ENCODE peak calls at places on chromosomes 2 and 18, in nine cellular contexts. C is endothelial cell; Z is occipital lobe; Y is stimulated activated CD4-positive, alpha-beta T cell treated with anti-CD3 and anti-CD28 coated beads, Interleukin-1b, Interleukin-23, amount 100 ng/mL, for 24 hours; E is CD4-positive, CD25-positive, alpha-beta regulatory T cell; S is NCI-H510A treated with DMSO at 0.1 percent for 48 hours; K is NCI-H2227 treated with DMSO at 0.1 percent for 48 hours; O is stimulated activated CD8-positive, alpha-beta memory T cell treated with anti-CD3 and anti-CD28 coated beads, Interleukin-15, amount 100 ng/mL, for 1 hour; G is ACHN. H is an unnamed sample.
A peak's percentile ranks its signal among the peaks of the same experiment; 100 is the strongest.

GRCh38 chr2:69789762-69790600 is 39.5 kb upstream of the GMCL1 start:
- DNase-seq in C (no peak), Z (no peak), Y (no peak), E (no peak), S (no peak), K (no peak), O (no peak), G (no peak), H (no peak)

GRCh38 chr2:43024515-43024962 is 201.9 kb downstream of the ZFP36L2 start:
- DNase-seq in C (peak; percentile 78), Z (peak; percentile 31), Y (peak; percentile 7), E (no peak), S (peak; percentile 3), K (no peak), O (no peak), G (peak; percentile 64), H (peak; percentile 91)

GRCh38 chr2:222499226-222499625 is 74.9 kb downstream of the SGPP2 start:
- DNase-seq in C (no peak), Z (no peak), Y (no peak), E (no peak), S (no peak), K (peak; percentile 43), O (no peak), G (no peak), H (no peak)

GRCh38 chr2:150475479-150476212 is 11.8 kb downstream of the RND3 start:
- DNase-seq in C (no peak), Z (no peak), Y (no peak), E (no peak), S (no peak), K (no peak), O (no peak), G (no peak), H (no peak)

GRCh38 chr18:36770315-36770946 is 58.4 kb downstream of the TPGS2 start:
- DNase-seq in C (no peak), Z (no peak), Y (no peak), E (no peak), S (no peak), K (no peak), O (no peak), G (no peak), H (no peak)

GRCh38 chr2:228731517-228731916 is 539.6 kb downstream of the PID1 start:
- DNase-seq in C (no peak), Z (no peak), Y (no peak), E (no peak), S (no peak), K (no peak), O (no peak), G (peak; percentile 79), H (no peak)

GRCh38 chr2:159506764-159507406 is 109.5 kb downstream of the BAZ2B start:
- DNase-seq in C (no peak), Z (no peak), Y (no peak), E (no peak), S (no peak), K (no peak), O (no peak), G (peak; percentile 57), H (no peak)

GRCh38 chr2:230985519-230986231 is 10.2 kb upstream of the SPATA3 start:
- DNase-seq in C (no peak), Z (no peak), Y (no peak), E (no peak), S (no peak), K (no peak), O (no peak), G (no peak), H (no peak)

GRCh38 chr2:190443778-190444481 is 35.8 kb downstream of the MFSD6 start:
- DNase-seq in C (no peak), Z (no peak), Y (no peak), E (no peak), S (no peak), K (no peak), O (no peak), G (no peak), H (no peak)

GRCh38 chr18:49707594-49707993 is 105.7 kb downstream of the ACAA2 start:
- DNase-seq in C (no peak), Z (no peak), Y (no peak), E (no peak), S (no peak), K (no peak), O (no peak), G (no peak), H (no peak)

H was measured in right cardiac atrium.